ENCODE peak calls at places on chromosomes 2 and 18, in four cellular contexts. V is GDM1, F is HCT116, E is tibial nerve. R is an unnamed sample.

GRCh38 chr2:46410273-46411244 is 68.8 kb upstream of the TMEM247 start:
- DNase-seq in F (no peak), V (no peak), E (no peak), R (no peak)

GRCh38 chr2:75200140-75200985 is 1.0 kb upstream of the TACR1 start:
- DNase-seq in F (no peak), V (no peak), E (no peak), R (peak)

GRCh38 chr2:47032773-47033101 is 117.1 kb upstream of the MCFD2 start:
- DNase-seq in E (no peak), V (no peak), F (no peak), R (no peak)

GRCh38 chr18:45730832-45731545 is 7.0 kb downstream of the SLC14A1 start:
- DNase-seq in F (no peak), V (no peak), E (no peak), R (no peak)

GRCh38 chr2:88307817-88308216 is 137.7 kb downstream of the THNSL2 start:
- DNase-seq in E (no peak), F (peak), V (peak), R (peak)

GRCh38 chr2:166335284-166335683 is 40.5 kb downstream of the SCN9A start:
- DNase-seq in F (no peak), E (no peak), V (no peak), R (no peak)

GRCh38 chr2:71675296-71675695 is 221.9 kb downstream of the DYSF start:
- DNase-seq in F (no peak), E (no peak), V (no peak), R (peak)

GRCh38 chr2:240790370-240791210 is 29.4 kb downstream of the KIF1A start:
- DNase-seq in V (no peak), F (no peak), E (no peak), R (no peak)

GRCh38 chr18:37464287-37464686 is 101.3 kb downstream of the CELF4 start:
- DNase-seq in V (no peak), F (no peak), E (no peak), R (no peak)

GRCh38 chr2:153195342-153195741 is 283.2 kb downstream of the RPRM start:
- DNase-seq in E (no peak), F (no peak), V (no peak), R (no peak)

GRCh38 chr2:169933124-169933711 is 106.0 kb downstream of the UBR3 start:
- DNase-seq in E (no peak), F (peak), V (no peak), R (peak)

GRCh38 chr18:49563130-49563540 is 1.3 kb downstream of the LIPG start:
- DNase-seq in F (peak), E (no peak), V (no peak), R (peak)

GRCh38 chr18:62324917-62325805 is at the start of gene TNFRSF11A:
- DNase-seq in V (peak), F (no peak), E (no peak), R (no peak)